ENCODE peak calls at places on chromosomes 4 and X, in six cellular contexts. L is trophoblast cell, Y is H1, X is mesenchymal stem cell, H is IMR-90, D is neuronal stem cell. U is an unnamed sample.

GRCh38 chr4:2267841-2268240 is 5.9 kb upstream of the MXD4 start:
- DNase-seq in L (no peak), Y (no peak), X (no peak), H (no peak), D (no peak), U (no peak)

GRCh38 chr4:4377683-4378082 is 9.2 kb upstream of the NSG1 start:
- DNase-seq in L (no peak), Y (no peak), X (no peak), H (no peak), D (no peak), U (no peak)

GRCh38 chr4:165079476-165079875 is 25.8 kb downstream of the TRIM75 start:
- DNase-seq in L (no peak), Y (no peak), X (no peak), H (peak; percentile 44), D (no peak), U (no peak)

GRCh38 chrX:133544105-133544504 is 128.8 kb upstream of the GPC4 start:
- DNase-seq in L (peak; percentile 93), Y (no peak), X (peak; percentile 85), H (peak; percentile 7), D (no peak), U (no peak)

GRCh38 chr4:173506780-173507211 is 23.2 kb downstream of the HAND2 start:
- DNase-seq in L (no peak), Y (no peak), X (no peak), H (no peak), D (no peak), U (peak; percentile 43)

GRCh38 chrX:112820364-112821308 is 20.0 kb downstream of the AMOT start:
- DNase-seq in L (peak; percentile 78), Y (no peak), X (peak; percentile 14), H (no peak), D (no peak), U (no peak)

GRCh38 chrX:74248889-74249288 is 55.1 kb upstream of the ZCCHC13 start:
- DNase-seq in L (no peak), Y (no peak), X (peak; percentile 50), H (no peak), D (no peak), U (peak; percentile 57)

GRCh38 chrX:134659761-134660160 is 1.5 kb upstream of the PLAC1 start:
- DNase-seq in L (peak; percentile 64), Y (no peak), X (no peak), H (peak; percentile 16), D (no peak), U (no peak)

GRCh38 chr4:123587983-123588494 is 191.4 kb downstream of the SPRY1 start:
- DNase-seq in L (peak; percentile 75), Y (no peak), X (peak; percentile 99), H (peak; percentile 93), D (no peak), U (no peak)

GRCh38 chr4:113292371-113293042 is 243.1 kb downstream of the ANK2 start:
- DNase-seq in L (no peak), Y (peak; percentile 84), X (peak; percentile 63), H (peak; percentile 71), D (peak; percentile 57), U (peak; percentile 88)

GRCh38 chrX:127459784-127460183 is 592.4 kb downstream of the ACTRT1 start:
- DNase-seq in L (peak; percentile 18), Y (peak; percentile 17), X (no peak), H (no peak), D (no peak), U (peak; percentile 57)

GRCh38 chr4:16129336-16129735 is 45.5 kb upstream of the PROM1 start:
- DNase-seq in L (peak; percentile 65), Y (no peak), X (no peak), H (no peak), D (no peak), U (no peak)

GRCh38 chrX:152806035-152806434 is 24.5 kb downstream of the CETN2 start:
- DNase-seq in L (no peak), Y (no peak), X (no peak), H (no peak), D (no peak), U (no peak)

GRCh38 chr4:84632092-84632491 is 49.2 kb downstream of the CDS1 start:
- DNase-seq in L (no peak), Y (no peak), X (peak; percentile 46), H (peak; percentile 85), D (no peak), U (no peak)

GRCh38 chr4:188254211-188254610 is 115.0 kb downstream of the TRIML1 start:
- DNase-seq in L (no peak), Y (no peak), X (no peak), H (peak; percentile 16), D (no peak), U (no peak)

GRCh38 chr4:139719381-139720101 is 53.9 kb downstream of the MGST2 start:
- DNase-seq in L (peak; percentile 46), Y (no peak), X (no peak), H (no peak), D (no peak), U (no peak)

GRCh38 chr4:24611575-24611974 is 27.2 kb upstream of the DHX15 start:
- DNase-seq in L (no peak), Y (no peak), X (no peak), H (no peak), D (no peak), U (no peak)

GRCh38 chr4:69032847-69033638 is 63.2 kb upstream of the UGT2B7 start:
- DNase-seq in L (no peak), Y (no peak), X (no peak), H (peak; percentile 15), D (no peak), U (no peak)

GRCh38 chrX:108312938-108313337 is 125.3 kb downstream of the COL4A6 start:
- DNase-seq in L (no peak), Y (no peak), X (peak; percentile 56), H (peak; percentile 63), D (no peak), U (peak; percentile 73)

GRCh38 chr4:15948826-15949225 is 10.3 kb upstream of the FGFBP1 start:
- DNase-seq in L (peak; percentile 90), Y (no peak), X (no peak), H (no peak), D (no peak), U (no peak)

GRCh38 chr4:8155660-8156421 is 2.8 kb downstream of the ABLIM2 start:
- DNase-seq in L (no peak), Y (no peak), X (no peak), H (no peak), D (no peak), U (no peak)

GRCh38 chrX:21955398-21956189 is 15.1 kb downstream of the SMS start:
- DNase-seq in L (no peak), Y (no peak), X (no peak), H (no peak), D (no peak), U (no peak)
- H4K91ac ChIP-seq in L (no peak overlapping the region), Y (no peak overlapping the region), X (no peak overlapping the region), H (no peak overlapping the region), D (no peak overlapping the region), U (no peak overlapping the region)

DNA sequence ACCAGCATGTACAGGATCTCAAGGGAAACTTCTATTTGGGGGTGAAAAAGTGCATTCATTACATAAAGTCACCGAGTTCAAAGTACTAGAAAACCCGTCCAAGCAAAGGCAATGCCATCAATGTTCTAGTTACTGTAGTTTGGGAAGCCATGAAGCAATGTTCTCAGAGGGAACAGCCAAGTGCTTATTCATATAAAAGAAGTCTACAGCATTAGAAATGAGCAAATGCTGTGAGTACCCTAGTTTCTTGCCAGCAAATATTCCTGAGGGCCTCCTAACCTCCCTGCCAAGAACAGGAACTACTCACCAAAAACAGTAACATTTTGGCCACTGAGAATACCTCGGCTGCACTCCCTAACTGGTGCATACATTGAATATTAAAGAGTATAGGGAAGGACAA is 152.1 kb upstream of the ANXA10 start:
- DNase-seq in L (no peak), Y (no peak), X (no peak), H (no peak), D (no peak), U (no peak)
- H4K91ac ChIP-seq in L (no peak overlapping the region), Y (no peak overlapping the region), X (no peak overlapping the region), H (no peak overlapping the region), D (no peak overlapping the region), U (no peak overlapping the region)

DNA sequence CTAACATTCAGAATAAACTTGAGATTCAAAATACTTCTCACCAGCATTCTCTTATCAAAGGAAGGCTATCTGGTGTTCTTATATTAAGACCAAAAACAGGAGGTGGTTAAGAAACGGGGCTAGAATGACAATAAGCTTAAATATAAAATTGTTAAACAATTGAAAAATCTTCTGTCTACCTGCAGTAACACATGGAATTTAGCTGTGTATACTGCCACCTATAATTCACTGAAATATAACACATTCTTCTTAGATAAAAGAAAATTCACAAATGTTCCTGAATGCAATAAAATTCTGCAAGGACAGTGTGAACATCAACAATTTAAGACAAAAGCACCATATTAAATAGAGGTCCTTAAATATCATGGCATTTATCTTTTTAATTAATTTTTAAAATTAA is 11.5 kb upstream of the PCDH10 start:
- DNase-seq in L (no peak), Y (no peak), X (no peak), H (no peak), D (no peak), U (no peak)
- H4K91ac ChIP-seq in L (no peak overlapping the region), Y (no peak overlapping the region), X (no peak overlapping the region), H (no peak overlapping the region), D (no peak overlapping the region), U (no peak overlapping the region)

GRCh38 chr4:158458271-158458895 is 63.3 kb upstream of the RXFP1 start:
- DNase-seq in L (no peak), Y (no peak), X (no peak), H (no peak), D (no peak), U (no peak)
- H4K91ac ChIP-seq in L (peak overlapping the region; percentile 71), Y (no peak overlapping the region), X (no peak overlapping the region), H (no peak overlapping the region), D (no peak overlapping the region), U (no peak overlapping the region)

DNA sequence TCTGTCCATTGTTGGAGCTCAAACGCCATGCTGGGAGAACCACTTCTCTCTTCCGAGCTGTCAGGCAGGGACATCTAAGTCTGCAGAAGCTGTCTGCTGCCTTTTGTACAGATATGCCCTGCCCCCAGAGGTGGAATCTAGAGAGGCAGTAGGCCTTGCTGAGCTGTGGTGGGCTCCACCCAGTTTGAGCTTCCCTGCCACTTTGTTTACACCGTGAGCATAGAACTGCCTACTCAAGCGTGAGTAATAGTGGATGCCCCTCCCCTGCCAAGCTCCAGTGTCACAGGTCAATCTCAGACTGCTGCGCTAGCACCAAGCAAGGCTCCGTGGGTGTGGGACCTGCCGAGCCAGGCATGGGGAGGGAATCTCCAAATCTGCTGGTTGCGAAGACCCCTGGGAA is 145.7 kb downstream of the VSIG4 start:
- DNase-seq in L (no peak), Y (no peak), X (no peak), H (no peak), D (no peak), U (no peak)
- H4K91ac ChIP-seq in L (no peak overlapping the region), Y (no peak overlapping the region), X (no peak overlapping the region), H (no peak overlapping the region), D (no peak overlapping the region), U (no peak overlapping the region)

DNA sequence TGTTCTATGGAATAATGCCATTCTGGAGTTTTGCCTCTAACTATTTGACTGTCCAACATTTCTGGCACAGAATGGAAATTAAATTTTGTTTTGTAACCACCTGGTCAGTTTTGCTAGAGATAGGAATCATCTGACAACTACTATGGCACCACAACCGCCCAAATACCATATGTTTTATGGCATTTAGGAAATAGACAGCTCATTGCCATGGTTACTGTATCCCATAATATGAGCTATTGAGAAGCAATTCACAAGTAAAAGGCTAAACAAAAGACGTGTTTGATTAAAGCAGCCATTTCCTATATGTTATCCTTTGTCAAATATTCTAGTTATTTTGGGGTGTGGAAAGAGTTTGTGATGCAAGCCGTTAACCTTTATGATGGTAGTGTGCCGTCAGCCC is 1105.3 kb upstream of the LCORL start:
- DNase-seq in L (peak; percentile 4), Y (no peak), X (no peak), H (no peak), D (no peak), U (no peak)
- H4K91ac ChIP-seq in L (no peak overlapping the region), Y (no peak overlapping the region), X (no peak overlapping the region), H (no peak overlapping the region), D (no peak overlapping the region), U (no peak overlapping the region)

GRCh38 chr4:183327827-183328226 is 5.6 kb upstream of the CLDN24 start:
- DNase-seq in L (no peak), Y (no peak), X (no peak), H (no peak), D (no peak), U (no peak)
- H4K91ac ChIP-seq in L (no peak overlapping the region), Y (no peak overlapping the region), X (no peak overlapping the region), H (no peak overlapping the region), D (no peak overlapping the region), U (no peak overlapping the region)